ENCODE peak calls at places on chromosomes 16 and 17, in ten cellular contexts. One of them, this sample, is unnamed. For H3K4me1, the result is how much of the 10 kb centered on the place peaks cover.

GRCh38 chr17:28413804-28414203 is 7.8 kb upstream of the SLC46A1 start:
- DNase-seq in right lobe of liver: no peak
- DNase-seq in fibroblast of lung: no peak
- DNase-seq in body of pancreas: no peak
- DNase-seq in adrenal gland: no peak
- DNase-seq in right atrium auricular region: no peak
- DNase-seq in ovary: no peak
- DNase-seq in heart right ventricle: no peak
- DNase-seq in A673: no peak
- DNase-seq in GM12878: no peak
- DNase-seq in this sample: no peak

GRCh38 chr16:68658258-68658973 is 13.3 kb downstream of the CDH3 start:
- DNase-seq in GM12878: no peak
- DNase-seq in A673: peak
- DNase-seq in right lobe of liver: no peak
- DNase-seq in adrenal gland: no peak
- DNase-seq in right atrium auricular region: no peak
- DNase-seq in ovary: peak
- DNase-seq in fibroblast of lung: peak
- DNase-seq in heart right ventricle: no peak
- DNase-seq in body of pancreas: no peak
- DNase-seq in this sample: no peak

GRCh38 chr17:35740997-35741931 is 9.8 kb downstream of the RASL10B start:
- DNase-seq in A673: no peak
- DNase-seq in ovary: peak
- DNase-seq in body of pancreas: peak
- DNase-seq in fibroblast of lung: no peak
- DNase-seq in right atrium auricular region: no peak
- DNase-seq in heart right ventricle: no peak
- DNase-seq in right lobe of liver: no peak
- DNase-seq in adrenal gland: no peak
- DNase-seq in GM12878: no peak
- DNase-seq in this sample: peak

GRCh38 chr16:1082952-1083675 is 10.6 kb downstream of the SSTR5 start:
- DNase-seq in adrenal gland: peak
- DNase-seq in body of pancreas: no peak
- DNase-seq in right lobe of liver: no peak
- DNase-seq in fibroblast of lung: no peak
- DNase-seq in right atrium auricular region: no peak
- DNase-seq in A673: no peak
- DNase-seq in GM12878: no peak
- DNase-seq in ovary: no peak
- DNase-seq in heart right ventricle: no peak
- DNase-seq in this sample: no peak

GRCh38 chr16:11145173-11145820 is 110.7 kb downstream of the SOCS1 start:
- DNase-seq in heart right ventricle: no peak
- DNase-seq in adrenal gland: no peak
- DNase-seq in fibroblast of lung: peak
- DNase-seq in body of pancreas: no peak
- DNase-seq in GM12878: no peak
- DNase-seq in right atrium auricular region: peak
- DNase-seq in right lobe of liver: no peak
- DNase-seq in ovary: no peak
- DNase-seq in A673: no peak
- DNase-seq in this sample: no peak

GRCh38 chr16:88744839-88745521 is 38.7 kb downstream of the CTU2 start:
- DNase-seq in right atrium auricular region: no peak
- DNase-seq in right lobe of liver: no peak
- DNase-seq in ovary: no peak
- DNase-seq in body of pancreas: no peak
- DNase-seq in adrenal gland: no peak
- DNase-seq in fibroblast of lung: no peak
- DNase-seq in heart right ventricle: peak
- DNase-seq in A673: no peak
- DNase-seq in GM12878: no peak
- DNase-seq in this sample: no peak

GRCh38 chr17:39836117-39836516 is 28.0 kb downstream of the IKZF3 start:
- DNase-seq in A673: no peak
- DNase-seq in right atrium auricular region: no peak
- DNase-seq in GM12878: no peak
- DNase-seq in body of pancreas: no peak
- DNase-seq in heart right ventricle: no peak
- DNase-seq in fibroblast of lung: no peak
- DNase-seq in adrenal gland: no peak
- DNase-seq in ovary: no peak
- DNase-seq in right lobe of liver: no peak
- DNase-seq in this sample: no peak

GRCh38 chr17:19940722-19941464 is 36.7 kb downstream of the AKAP10 start:
- DNase-seq in A673: no peak
- DNase-seq in right atrium auricular region: no peak
- DNase-seq in adrenal gland: no peak
- DNase-seq in ovary: no peak
- DNase-seq in right lobe of liver: no peak
- DNase-seq in GM12878: no peak
- DNase-seq in heart right ventricle: no peak
- DNase-seq in fibroblast of lung: peak
- DNase-seq in body of pancreas: no peak
- DNase-seq in this sample: no peak

GRCh38 chr17:11737290-11737679 is 139.0 kb downstream of the DNAH9 start:
- DNase-seq in ovary: no peak
- DNase-seq in GM12878: no peak
- DNase-seq in adrenal gland: no peak
- DNase-seq in fibroblast of lung: no peak
- DNase-seq in right atrium auricular region: no peak
- DNase-seq in heart right ventricle: no peak
- DNase-seq in right lobe of liver: no peak
- DNase-seq in body of pancreas: no peak
- DNase-seq in A673: no peak
- DNase-seq in this sample: no peak

GRCh38 chr16:50666658-50667496 is 14.2 kb downstream of the SNX20 start:
- DNase-seq in ovary: no peak
- DNase-seq in right atrium auricular region: no peak
- DNase-seq in fibroblast of lung: no peak
- DNase-seq in GM12878: peak
- DNase-seq in adrenal gland: no peak
- DNase-seq in heart right ventricle: no peak
- DNase-seq in right lobe of liver: no peak
- DNase-seq in body of pancreas: no peak
- DNase-seq in A673: no peak
- DNase-seq in this sample: no peak

GRCh38 chr17:3683054-3683511 is 12.9 kb downstream of the P2RX5 start:
- DNase-seq in adrenal gland: peak
- DNase-seq in GM12878: peak
- DNase-seq in body of pancreas: peak
- DNase-seq in heart right ventricle: no peak
- DNase-seq in A673: peak
- DNase-seq in fibroblast of lung: no peak
- DNase-seq in right lobe of liver: no peak
- DNase-seq in ovary: no peak
- DNase-seq in right atrium auricular region: no peak
- DNase-seq in this sample: no peak

GRCh38 chr16:30482366-30482765 is 9.8 kb downstream of the ITGAL start:
- DNase-seq in fibroblast of lung: no peak
- DNase-seq in ovary: no peak
- DNase-seq in body of pancreas: no peak
- DNase-seq in heart right ventricle: no peak
- DNase-seq in right lobe of liver: no peak
- DNase-seq in adrenal gland: no peak
- DNase-seq in right atrium auricular region: no peak
- DNase-seq in GM12878: no peak
- DNase-seq in A673: no peak
- DNase-seq in this sample: no peak

GRCh38 chr17:39996789-39997188 is 16.2 kb downstream of the PSMD3 start:
- DNase-seq in right lobe of liver: peak
- DNase-seq in fibroblast of lung: no peak
- DNase-seq in heart right ventricle: no peak
- DNase-seq in adrenal gland: peak
- DNase-seq in body of pancreas: no peak
- DNase-seq in GM12878: no peak
- DNase-seq in A673: no peak
- DNase-seq in ovary: no peak
- DNase-seq in right atrium auricular region: peak
- DNase-seq in this sample: peak

GRCh38 chr17:74446551-74447500 is 14.9 kb downstream of the GPRC5C start:
- DNase-seq in GM12878: no peak
- DNase-seq in right atrium auricular region: peak
- DNase-seq in adrenal gland: peak
- DNase-seq in right lobe of liver: peak
- DNase-seq in ovary: peak
- DNase-seq in fibroblast of lung: no peak
- DNase-seq in body of pancreas: peak
- DNase-seq in A673: no peak
- DNase-seq in heart right ventricle: peak
- DNase-seq in this sample: no peak

GRCh38 chr17:9052921-9053320 is 31.6 kb downstream of the NTN1 start:
- DNase-seq in heart right ventricle: no peak
- DNase-seq in ovary: no peak
- DNase-seq in GM12878: no peak
- DNase-seq in right atrium auricular region: peak
- DNase-seq in A673: no peak
- DNase-seq in adrenal gland: no peak
- DNase-seq in body of pancreas: no peak
- DNase-seq in fibroblast of lung: peak
- DNase-seq in right lobe of liver: peak
- DNase-seq in this sample: no peak

GRCh38 chr16:6682142-6682811 is 650.4 kb upstream of the RBFOX1 start:
- DNase-seq in ovary: peak
- DNase-seq in GM12878: no peak
- DNase-seq in body of pancreas: peak
- DNase-seq in adrenal gland: peak
- DNase-seq in A673: peak
- DNase-seq in right atrium auricular region: no peak
- DNase-seq in right lobe of liver: no peak
- DNase-seq in heart right ventricle: no peak
- DNase-seq in fibroblast of lung: no peak
- DNase-seq in this sample: no peak

GRCh38 chr16:318628-319027 is 33.9 kb downstream of the AXIN1 start:
- DNase-seq in GM12878: no peak
- DNase-seq in adrenal gland: no peak
- DNase-seq in ovary: no peak
- DNase-seq in body of pancreas: no peak
- DNase-seq in right lobe of liver: no peak
- DNase-seq in fibroblast of lung: no peak
- DNase-seq in right atrium auricular region: no peak
- DNase-seq in heart right ventricle: no peak
- DNase-seq in A673: no peak
- DNase-seq in this sample: no peak

GRCh38 chr16:75280331-75280804 is 28.9 kb upstream of the BCAR1 start:
- DNase-seq in A673: no peak
- DNase-seq in ovary: no peak
- DNase-seq in GM12878: no peak
- DNase-seq in right atrium auricular region: no peak
- DNase-seq in right lobe of liver: no peak
- DNase-seq in body of pancreas: no peak
- DNase-seq in fibroblast of lung: no peak
- DNase-seq in heart right ventricle: no peak
- DNase-seq in adrenal gland: no peak
- DNase-seq in this sample: no peak

GRCh38 chr17:63659850-63660249 is 37.6 kb downstream of the MAP3K3 start:
- DNase-seq in A673: no peak
- DNase-seq in right atrium auricular region: no peak
- DNase-seq in heart right ventricle: no peak
- DNase-seq in fibroblast of lung: no peak
- DNase-seq in adrenal gland: no peak
- DNase-seq in body of pancreas: no peak
- DNase-seq in right lobe of liver: no peak
- DNase-seq in GM12878: no peak
- DNase-seq in ovary: no peak
- DNase-seq in this sample: no peak
- H3K4me3 ChIP-seq in A673: no peak
- H3K4me3 ChIP-seq in right atrium auricular region: no peak
- H3K4me3 ChIP-seq in heart right ventricle: no peak
- H3K4me3 ChIP-seq in fibroblast of lung: no peak
- H3K4me3 ChIP-seq in adrenal gland: no peak
- H3K4me3 ChIP-seq in body of pancreas: no peak
- H3K4me3 ChIP-seq in right lobe of liver: no peak
- H3K4me3 ChIP-seq in GM12878: no peak
- H3K4me3 ChIP-seq in ovary: no peak
- H3K4me3 ChIP-seq in this sample: no peak

GRCh38 chr17:50634915-50635719 is 436 bp downstream of the ABCC3 start:
- DNase-seq in heart right ventricle: no peak
- DNase-seq in A673: no peak
- DNase-seq in body of pancreas: peak
- DNase-seq in GM12878: no peak
- DNase-seq in fibroblast of lung: no peak
- DNase-seq in adrenal gland: no peak
- DNase-seq in right lobe of liver: no peak
- DNase-seq in right atrium auricular region: no peak
- DNase-seq in ovary: no peak
- DNase-seq in this sample: no peak
- TF ChIP-seq CTCF in heart right ventricle: no peak
- TF ChIP-seq CTCF in A673: no peak
- TF ChIP-seq CTCF in body of pancreas: no peak
- TF ChIP-seq CTCF in GM12878: no peak
- TF ChIP-seq CTCF in fibroblast of lung: no peak
- TF ChIP-seq CTCF in adrenal gland: no peak
- TF ChIP-seq CTCF in right lobe of liver: no peak
- TF ChIP-seq CTCF in right atrium auricular region: no peak
- TF ChIP-seq CTCF in ovary: no peak
- TF ChIP-seq CTCF in this sample: no peak

DNA sequence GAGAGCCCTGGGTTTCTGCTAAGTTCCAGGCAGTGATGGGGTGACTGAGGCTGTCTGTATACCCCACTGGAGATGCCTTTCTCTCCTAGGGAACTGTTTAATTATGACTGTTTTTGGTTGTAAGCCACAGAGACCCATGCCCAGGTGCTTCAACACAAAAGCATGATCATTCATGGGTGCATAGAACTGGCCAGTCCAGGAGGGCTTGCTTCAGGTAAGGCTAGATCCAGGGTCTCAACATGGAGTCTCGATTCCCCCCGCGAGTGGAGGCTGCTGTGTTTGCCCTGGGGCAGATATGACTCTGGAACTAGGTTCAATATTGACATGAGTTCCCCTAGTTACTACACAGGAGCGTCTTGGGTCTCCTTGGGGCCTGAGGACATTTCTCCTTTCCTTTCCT is 17.8 kb downstream of the NAGPA start:
- DNase-seq in fibroblast of lung: no peak
- DNase-seq in right atrium auricular region: no peak
- DNase-seq in heart right ventricle: no peak
- DNase-seq in ovary: no peak
- DNase-seq in A673: no peak
- DNase-seq in right lobe of liver: no peak
- DNase-seq in GM12878: no peak
- DNase-seq in body of pancreas: no peak
- DNase-seq in adrenal gland: no peak
- DNase-seq in this sample: no peak
- H3K4me1 ChIP-seq in fibroblast of lung: under half
- H3K4me1 ChIP-seq in right atrium auricular region: under half
- H3K4me1 ChIP-seq in heart right ventricle: under half
- H3K4me1 ChIP-seq in ovary: under half
- H3K4me1 ChIP-seq in A673: under half
- H3K4me1 ChIP-seq in right lobe of liver: under half
- H3K4me1 ChIP-seq in GM12878: under half
- H3K4me1 ChIP-seq in body of pancreas: under half
- H3K4me1 ChIP-seq in adrenal gland: under half
- H3K4me1 ChIP-seq in this sample: under half

DNA sequence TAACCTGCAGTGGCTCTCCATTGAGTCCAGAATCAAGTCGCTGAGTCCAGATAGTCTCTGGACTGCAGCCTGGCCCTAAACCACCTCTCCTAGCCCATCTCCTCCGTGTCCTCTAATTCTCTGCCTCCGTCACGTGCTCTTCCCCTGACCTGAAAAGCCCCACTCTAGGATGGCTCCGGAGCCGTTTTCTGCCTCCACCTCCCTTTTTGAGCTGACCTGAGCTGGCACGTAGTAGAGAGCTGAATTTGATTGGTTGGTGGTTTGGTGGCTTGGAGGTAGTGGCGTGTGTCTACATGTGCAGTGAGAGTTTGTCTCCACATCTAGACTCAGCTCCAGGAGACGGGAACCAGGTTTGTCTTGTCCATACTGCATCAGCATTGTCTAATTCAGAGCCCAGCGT is 2.9 kb downstream of the SBK1 start:
- DNase-seq in right lobe of liver: no peak
- DNase-seq in body of pancreas: no peak
- DNase-seq in ovary: no peak
- DNase-seq in right atrium auricular region: no peak
- DNase-seq in adrenal gland: no peak
- DNase-seq in fibroblast of lung: no peak
- DNase-seq in heart right ventricle: no peak
- DNase-seq in A673: no peak
- DNase-seq in GM12878: no peak
- DNase-seq in this sample: no peak
- H3K4me3 ChIP-seq in right lobe of liver: no peak
- H3K4me3 ChIP-seq in body of pancreas: no peak
- H3K4me3 ChIP-seq in ovary: no peak
- H3K4me3 ChIP-seq in right atrium auricular region: no peak
- H3K4me3 ChIP-seq in adrenal gland: no peak
- H3K4me3 ChIP-seq in fibroblast of lung: no peak
- H3K4me3 ChIP-seq in heart right ventricle: no peak
- H3K4me3 ChIP-seq in A673: no peak
- H3K4me3 ChIP-seq in GM12878: no peak
- H3K4me3 ChIP-seq in this sample: no peak